ENCODE peak calls at places on chromosomes 4 and X, in ten cellular contexts. D, O, U, W, T, N, Z, Q, A and G are unnamed samples.

GRCh38 chrX:16838202-16839066 is 31.7 kb downstream of the RBBP7 start:
- DNase-seq in D (no peak), O (no peak), U (peak), W (peak), T (no peak), N (no peak), Z (peak), Q (peak), A (peak), G (no peak)

GRCh38 chr4:45294464-45294863 is 568.1 kb upstream of the GNPDA2 start:
- DNase-seq in D (no peak), O (no peak), U (no peak), W (no peak), T (no peak), N (no peak), Z (no peak), Q (no peak), A (peak), G (no peak)

GRCh38 chrX:12978205-12979010 is 3.5 kb downstream of the TMSB4X start:
- DNase-seq in D (no peak), O (no peak), U (peak), W (no peak), T (no peak), N (peak), Z (no peak), Q (peak), A (peak), G (peak)

GRCh38 chr4:98663226-98664006 is 5.0 kb upstream of the TSPAN5 start:
- DNase-seq in D (no peak), O (no peak), U (no peak), W (no peak), T (peak), N (no peak), Z (no peak), Q (no peak), A (no peak), G (no peak)

GRCh38 chr4:94454405-94454804 is 2.7 kb downstream of the PDLIM5 start:
- DNase-seq in D (no peak), O (no peak), U (no peak), W (no peak), T (no peak), N (no peak), Z (no peak), Q (peak), A (no peak), G (no peak)

GRCh38 chr4:26953361-26953760 is 92.7 kb downstream of the STIM2 start:
- DNase-seq in D (no peak), O (no peak), U (no peak), W (no peak), T (no peak), N (no peak), Z (no peak), Q (no peak), A (no peak), G (no peak)

GRCh38 chrX:16971694-16972093 is 25.2 kb downstream of the REPS2 start:
- DNase-seq in D (no peak), O (no peak), U (no peak), W (no peak), T (no peak), N (no peak), Z (no peak), Q (no peak), A (no peak), G (no peak)

GRCh38 chrX:49291615-49292337 is 11.7 kb upstream of the GAGE10 start:
- DNase-seq in D (peak), O (no peak), U (peak), W (peak), T (peak), N (peak), Z (peak), Q (peak), A (peak), G (peak)

GRCh38 chr4:69096111-69096656 is at the start of gene UGT2B7:
- DNase-seq in D (no peak), O (no peak), U (no peak), W (no peak), T (no peak), N (no peak), Z (no peak), Q (no peak), A (no peak), G (no peak)

GRCh38 chrX:37425370-37425769 is 76.2 kb downstream of the PRRG1 start:
- DNase-seq in D (no peak), O (no peak), U (no peak), W (no peak), T (no peak), N (no peak), Z (no peak), Q (no peak), A (no peak), G (no peak)

GRCh38 chr4:137660211-137660610 is 127.9 kb upstream of the PCDH18 start:
- DNase-seq in D (no peak), O (no peak), U (no peak), W (no peak), T (no peak), N (no peak), Z (no peak), Q (peak), A (no peak), G (no peak)

GRCh38 chr4:1695913-1696312 is 11.8 kb upstream of the FAM53A start:
- DNase-seq in D (no peak), O (no peak), U (no peak), W (no peak), T (no peak), N (peak), Z (peak), Q (no peak), A (no peak), G (no peak)

GRCh38 chr4:73661646-73662119 is 41.4 kb upstream of the RASSF6 start:
- DNase-seq in D (no peak), O (peak), U (no peak), W (no peak), T (no peak), N (no peak), Z (no peak), Q (peak), A (no peak), G (no peak)

GRCh38 chr4:176238157-176238608 is 30.8 kb downstream of the ASB5 start:
- DNase-seq in D (peak), O (no peak), U (no peak), W (no peak), T (no peak), N (no peak), Z (no peak), Q (peak), A (no peak), G (no peak)

GRCh38 chr4:76779740-76780459 is 118.0 kb downstream of the SOWAHB start:
- DNase-seq in D (no peak), O (no peak), U (no peak), W (peak), T (no peak), N (no peak), Z (no peak), Q (peak), A (no peak), G (no peak)

GRCh38 chrX:39157796-39158195 is 356.5 kb downstream of the MID1IP1 start:
- DNase-seq in D (no peak), O (no peak), U (no peak), W (no peak), T (no peak), N (no peak), Z (no peak), Q (no peak), A (no peak), G (no peak)

GRCh38 chrX:39729834-39730670 is 367.7 kb downstream of the BCOR start:
- DNase-seq in D (no peak), O (no peak), U (no peak), W (no peak), T (peak), N (peak), Z (no peak), Q (no peak), A (no peak), G (no peak)

GRCh38 chr4:169079942-169080827 is 70.1 kb upstream of the CBR4 start:
- DNase-seq in D (no peak), O (no peak), U (peak), W (peak), T (no peak), N (no peak), Z (no peak), Q (peak), A (peak), G (peak)

GRCh38 chr4:39686997-39687396 is 10.9 kb upstream of the UBE2K start:
- DNase-seq in D (no peak), O (no peak), U (no peak), W (no peak), T (no peak), N (no peak), Z (no peak), Q (no peak), A (no peak), G (no peak)

GRCh38 chr4:67483868-67484602 is 61.3 kb downstream of the CENPC start:
- DNase-seq in D (peak), O (no peak), U (no peak), W (no peak), T (no peak), N (no peak), Z (no peak), Q (peak), A (no peak), G (no peak)

GRCh38 chrX:23822397-23822796 is 39.4 kb downstream of the SAT1 start:
- DNase-seq in D (no peak), O (no peak), U (no peak), W (no peak), T (no peak), N (no peak), Z (no peak), Q (peak), A (no peak), G (no peak)

GRCh38 chr4:111323496-111323895 is 700.6 kb upstream of the PITX2 start:
- DNase-seq in D (peak), O (no peak), U (no peak), W (no peak), T (no peak), N (no peak), Z (no peak), Q (peak), A (no peak), G (no peak)

GRCh38 chr4:155941085-155941484 is 12.6 kb downstream of the CTSO start:
- DNase-seq in D (no peak), O (no peak), U (no peak), W (no peak), T (no peak), N (no peak), Z (peak), Q (no peak), A (no peak), G (no peak)

DNA sequence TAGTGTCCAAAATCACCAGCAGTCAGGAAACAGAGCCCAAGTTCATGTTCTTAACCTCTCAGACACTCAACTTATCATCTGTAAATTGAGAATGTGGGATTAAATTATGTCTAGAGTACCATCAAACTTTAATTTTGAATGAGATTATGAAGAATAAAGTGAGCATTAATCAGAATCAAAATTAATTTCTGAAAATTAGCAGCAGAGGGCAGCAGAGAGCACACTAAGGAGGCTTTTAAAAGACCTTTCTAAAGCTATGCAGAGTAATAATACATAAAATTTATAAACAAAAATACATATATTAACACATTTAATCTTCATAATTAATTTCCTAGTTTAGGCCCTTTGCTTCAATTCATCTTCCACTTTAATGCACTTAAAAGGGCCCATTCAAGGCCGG is 7.1 kb downstream of the TASL start:
- DNase-seq in D (no peak), O (no peak), U (no peak), W (no peak), T (no peak), N (no peak), Z (no peak), Q (peak), A (no peak), G (no peak)
- TF ChIP-seq CTCF in D (peak), O (peak), U (peak), W (peak), T (peak), N (peak), Z (peak), Q (peak), A (peak), G (peak)

GRCh38 chrX:115894087-115894486 is 276.5 kb upstream of the AGTR2 start:
- DNase-seq in D (no peak), O (no peak), U (peak), W (peak), T (no peak), N (no peak), Z (no peak), Q (peak), A (no peak), G (no peak)
- TF ChIP-seq CTCF in D (no peak), O (no peak), U (no peak), W (no peak), T (no peak), N (no peak), Z (peak), Q (peak), A (peak), G (no peak)

DNA sequence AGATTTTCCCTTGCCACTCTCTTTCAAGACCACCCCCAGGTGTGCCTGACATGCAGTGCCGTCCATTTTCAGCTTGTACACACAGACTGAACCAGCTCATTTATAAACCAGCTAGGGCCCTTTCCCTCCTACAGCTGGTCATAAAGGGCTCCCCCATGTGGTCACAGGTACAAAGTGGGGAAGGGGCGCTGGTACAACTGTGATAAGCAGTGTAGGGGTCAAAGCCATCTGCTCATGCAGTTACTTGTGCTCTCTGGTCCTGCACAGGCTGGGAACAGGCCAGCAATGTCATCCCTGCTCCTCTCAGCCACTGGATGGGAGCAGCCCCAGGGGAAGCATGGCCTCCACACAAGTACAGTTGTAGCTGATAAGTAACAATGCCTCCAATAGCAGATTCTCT is 20.6 kb downstream of the GABRQ start:
- DNase-seq in D (no peak), O (no peak), U (no peak), W (no peak), T (peak), N (no peak), Z (no peak), Q (no peak), A (no peak), G (no peak)
- TF ChIP-seq CTCF in D (no peak), O (no peak), U (no peak), W (no peak), T (no peak), N (no peak), Z (no peak), Q (no peak), A (no peak), G (no peak)

DNA sequence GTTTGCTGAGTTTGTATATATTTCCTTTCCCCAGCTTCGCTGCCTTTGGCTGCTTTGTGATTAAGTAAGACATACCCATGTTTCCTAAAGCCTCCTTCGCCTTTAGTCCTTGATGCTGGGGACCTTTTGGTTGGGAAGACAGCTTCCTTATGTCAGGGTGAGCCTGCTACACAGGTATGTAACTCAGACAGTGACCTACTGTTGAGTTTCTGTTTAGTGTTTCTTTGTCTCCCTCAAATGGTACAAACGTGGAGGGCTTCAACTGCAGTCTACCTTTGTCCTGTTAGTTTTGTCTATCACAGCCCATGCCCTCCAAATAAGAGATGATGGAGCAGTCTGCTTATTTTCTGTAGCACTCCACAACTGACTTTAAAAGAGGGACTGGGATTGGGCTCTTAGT is 59.5 kb downstream of the TET2 start:
- DNase-seq in D (no peak), O (no peak), U (no peak), W (no peak), T (no peak), N (no peak), Z (no peak), Q (no peak), A (no peak), G (no peak)
- TF ChIP-seq CTCF in D (no peak), O (peak), U (no peak), W (no peak), T (no peak), N (no peak), Z (no peak), Q (no peak), A (no peak), G (no peak)

DNA sequence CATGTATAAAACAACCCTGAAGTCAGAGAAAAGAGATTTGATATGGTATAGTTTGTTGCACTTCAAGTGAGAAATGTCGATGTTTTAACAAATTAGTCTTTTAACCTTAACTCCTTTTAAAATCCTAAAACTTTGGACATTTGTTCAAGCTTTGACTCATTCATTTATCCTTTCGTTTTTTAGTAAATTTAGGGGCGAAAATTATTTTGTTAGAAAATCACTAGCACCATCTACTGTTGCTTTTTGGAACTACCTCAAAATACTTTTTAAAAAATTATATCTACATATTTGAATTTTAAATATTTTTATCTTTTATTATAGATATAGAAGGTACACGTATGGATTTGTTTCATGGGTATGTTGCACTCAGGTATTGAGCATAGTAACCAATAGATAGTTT is 165.1 kb upstream of the POF1B start:
- DNase-seq in D (no peak), O (no peak), U (no peak), W (no peak), T (no peak), N (no peak), Z (no peak), Q (peak), A (no peak), G (no peak)
- TF ChIP-seq CTCF in D (no peak), O (peak), U (peak), W (no peak), T (peak), N (peak), Z (peak), Q (peak), A (peak), G (peak)

GRCh38 chr4:105126311-105127153 is 20.1 kb upstream of the TET2 start:
- DNase-seq in D (no peak), O (no peak), U (no peak), W (no peak), T (no peak), N (no peak), Z (no peak), Q (peak), A (no peak), G (no peak)
- TF ChIP-seq CTCF in D (no peak), O (no peak), U (no peak), W (no peak), T (no peak), N (no peak), Z (no peak), Q (no peak), A (no peak), G (no peak)

GRCh38 chr4:82779032-82779431 is 19.6 kb downstream of the SCD5 start:
- DNase-seq in D (no peak), O (no peak), U (peak), W (no peak), T (no peak), N (no peak), Z (no peak), Q (peak), A (no peak), G (no peak)

GRCh38 chr4:82776925-82777542 is 21.6 kb downstream of the SCD5 start:
- DNase-seq in D (no peak), O (no peak), U (no peak), W (no peak), T (no peak), N (no peak), Z (no peak), Q (peak), A (no peak), G (no peak)

GRCh38 chr4:82782626-82783025 is 16.0 kb downstream of the SCD5 start:
- DNase-seq in D (no peak), O (no peak), U (no peak), W (no peak), T (no peak), N (no peak), Z (no peak), Q (no peak), A (no peak), G (no peak)

GRCh38 chr4:82777857-82778525 is 20.6 kb downstream of the SCD5 start:
- DNase-seq in D (no peak), O (no peak), U (no peak), W (no peak), T (no peak), N (no peak), Z (no peak), Q (no peak), A (no peak), G (no peak)

DNA sequence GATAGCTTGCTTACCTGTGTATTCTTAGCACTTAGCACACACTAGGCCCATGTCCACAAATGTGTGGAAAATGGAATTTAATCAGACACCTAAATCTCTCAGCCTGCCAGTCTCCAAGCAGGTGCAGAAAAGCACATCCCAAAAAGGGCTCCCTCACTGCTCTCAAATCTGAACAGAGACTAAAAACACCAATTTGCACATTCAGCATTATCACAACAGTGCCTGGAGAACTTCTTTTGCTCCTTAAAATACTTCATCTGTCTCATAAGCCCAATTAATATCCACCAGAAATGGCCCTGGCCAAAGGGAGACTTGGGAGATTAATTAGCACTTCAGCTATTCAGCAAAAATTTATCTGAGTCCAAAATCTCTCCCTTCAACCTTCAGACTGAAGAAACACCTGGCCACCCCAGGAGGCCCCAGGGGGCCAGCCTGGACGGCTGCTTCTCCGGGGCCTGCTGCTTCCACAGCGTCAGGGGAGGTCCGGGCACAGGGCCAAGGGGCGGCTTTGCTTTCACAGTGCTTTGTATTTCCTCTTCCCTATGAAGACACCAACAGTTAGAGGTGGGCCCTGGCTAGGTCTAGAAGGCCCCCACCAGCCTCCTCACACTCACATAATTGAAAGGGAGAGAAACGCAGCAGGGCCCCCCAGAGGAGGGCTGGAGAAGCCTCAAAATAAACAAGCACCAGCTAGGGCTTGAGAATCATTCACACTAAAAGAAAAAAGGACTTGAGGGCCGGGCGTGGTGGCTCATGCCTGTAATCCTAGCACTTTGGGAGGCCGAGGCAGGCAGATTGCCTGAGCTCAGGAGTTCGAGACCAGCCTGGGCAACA is 18.0 kb downstream of the SCD5 start:
- DNase-seq in D (no peak), O (no peak), U (peak), W (peak), T (no peak), N (no peak), Z (peak), Q (peak), A (peak), G (no peak)
- TF ChIP-seq CTCF in D (no peak), O (peak), U (no peak), W (no peak), T (no peak), N (no peak), Z (no peak), Q (no peak), A (no peak), G (no peak)